ENCODE peak calls at places on chromosomes 1 and 21, in four cellular contexts. One of them, this sample, is unnamed.

GRCh38 chr1:171195781-171196180 is 10.7 kb downstream of the FMO2 start:
- DNase-seq in A549: no peak
- DNase-seq in bronchial epithelial cell: no peak
- DNase-seq in heart right ventricle: no peak
- DNase-seq in this sample: no peak

GRCh38 chr1:230114245-230114651 is 47.2 kb downstream of the GALNT2 start:
- DNase-seq in A549: no peak
- DNase-seq in bronchial epithelial cell: no peak
- DNase-seq in heart right ventricle: no peak
- DNase-seq in this sample: no peak

GRCh38 chr1:234918216-234918841 is 210.3 kb downstream of the TOMM20 start:
- DNase-seq in A549: no peak
- DNase-seq in bronchial epithelial cell: no peak
- DNase-seq in heart right ventricle: peak; percentile 72
- DNase-seq in this sample: peak; percentile 82

GRCh38 chr1:180029524-180030130 is 75.0 kb downstream of the CEP350 start:
- DNase-seq in A549: no peak
- DNase-seq in bronchial epithelial cell: no peak
- DNase-seq in heart right ventricle: no peak
- DNase-seq in this sample: no peak

GRCh38 chr1:39144943-39145650 is 59.4 kb upstream of the MACF1 start:
- DNase-seq in A549: no peak
- DNase-seq in bronchial epithelial cell: no peak
- DNase-seq in heart right ventricle: no peak
- DNase-seq in this sample: no peak

GRCh38 chr1:2945821-2946231 is 75.4 kb upstream of the ACTRT2 start:
- DNase-seq in A549: no peak
- DNase-seq in bronchial epithelial cell: no peak
- DNase-seq in heart right ventricle: no peak
- DNase-seq in this sample: no peak

GRCh38 chr21:45880097-45881068 is 101.2 kb upstream of the COL6A1 start:
- DNase-seq in A549: peak; percentile 68
- DNase-seq in bronchial epithelial cell: peak; percentile 44
- DNase-seq in heart right ventricle: peak; percentile 44
- DNase-seq in this sample: peak; percentile 66

GRCh38 chr1:218299416-218299815 is 14.3 kb downstream of the RRP15 start:
- DNase-seq in A549: peak; percentile 62
- DNase-seq in bronchial epithelial cell: peak; percentile 60
- DNase-seq in heart right ventricle: no peak
- DNase-seq in this sample: peak; percentile 54

GRCh38 chr1:205939690-205940330 is 3.4 kb downstream of the SLC26A9 start:
- DNase-seq in A549: peak; percentile 58
- DNase-seq in bronchial epithelial cell: peak; percentile 43
- DNase-seq in heart right ventricle: no peak
- DNase-seq in this sample: no peak

GRCh38 chr1:9615316-9616063 is 26.8 kb downstream of the TMEM201 start:
- DNase-seq in A549: peak; percentile 65
- DNase-seq in bronchial epithelial cell: peak; percentile 46
- DNase-seq in heart right ventricle: no peak
- DNase-seq in this sample: no peak

GRCh38 chr1:152034654-152035405 is 2.0 kb downstream of the S100A11 start:
- DNase-seq in A549: peak; percentile 86
- DNase-seq in bronchial epithelial cell: peak; percentile 79
- DNase-seq in heart right ventricle: peak; percentile 48
- DNase-seq in this sample: no peak

GRCh38 chr1:51410568-51411460 is 80.5 kb upstream of the TTC39A start:
- DNase-seq in A549: no peak
- DNase-seq in bronchial epithelial cell: no peak
- DNase-seq in heart right ventricle: no peak
- DNase-seq in this sample: no peak

GRCh38 chr1:14345925-14346550 is 252.4 kb upstream of the KAZN start:
- DNase-seq in A549: no peak
- DNase-seq in bronchial epithelial cell: no peak
- DNase-seq in heart right ventricle: no peak
- DNase-seq in this sample: no peak

GRCh38 chr1:97092824-97093223 is 371.2 kb downstream of the PTBP2 start:
- DNase-seq in A549: no peak
- DNase-seq in bronchial epithelial cell: no peak
- DNase-seq in heart right ventricle: no peak
- DNase-seq in this sample: no peak

GRCh38 chr1:94983343-94983742 is 56.4 kb upstream of the CNN3 start:
- DNase-seq in A549: peak; percentile 18
- DNase-seq in bronchial epithelial cell: peak; percentile 82
- DNase-seq in heart right ventricle: peak; percentile 19
- DNase-seq in this sample: no peak

GRCh38 chr1:58885998-58886397 is 102.2 kb upstream of the JUN start:
- DNase-seq in A549: no peak
- DNase-seq in bronchial epithelial cell: no peak
- DNase-seq in heart right ventricle: no peak
- DNase-seq in this sample: peak; percentile 57

GRCh38 chr1:162218975-162219374 is 149.5 kb downstream of the NOS1AP start:
- DNase-seq in A549: no peak
- DNase-seq in bronchial epithelial cell: peak; percentile 33
- DNase-seq in heart right ventricle: no peak
- DNase-seq in this sample: no peak

GRCh38 chr1:206117151-206117948 is at the start of gene AVPR1B:
- DNase-seq in A549: peak; percentile 10
- DNase-seq in bronchial epithelial cell: peak; percentile 13
- DNase-seq in heart right ventricle: peak; percentile 36
- DNase-seq in this sample: no peak

GRCh38 chr1:206794294-206794908 is 22.1 kb upstream of the IL10 start:
- DNase-seq in A549: no peak
- DNase-seq in bronchial epithelial cell: no peak
- DNase-seq in heart right ventricle: no peak
- DNase-seq in this sample: no peak

GRCh38 chr1:16625497-16626408 is 12.4 kb upstream of the NBPF1 start:
- DNase-seq in A549: no peak
- DNase-seq in bronchial epithelial cell: no peak
- DNase-seq in heart right ventricle: no peak
- DNase-seq in this sample: no peak

GRCh38 chr1:39671433-39671792 is 494 bp downstream of the NT5C1A start:
- DNase-seq in A549: no peak
- DNase-seq in bronchial epithelial cell: no peak
- DNase-seq in heart right ventricle: peak; percentile 77
- DNase-seq in this sample: no peak

GRCh38 chr1:227428803-227429202 is 110.5 kb upstream of the CDC42BPA start:
- DNase-seq in A549: peak; percentile 94
- DNase-seq in bronchial epithelial cell: no peak
- DNase-seq in heart right ventricle: peak; percentile 62
- DNase-seq in this sample: no peak

GRCh38 chr1:36838866-36839265 is 195.4 kb downstream of the GRIK3 start:
- DNase-seq in A549: no peak
- DNase-seq in bronchial epithelial cell: no peak
- DNase-seq in heart right ventricle: no peak
- DNase-seq in this sample: no peak

GRCh38 chr1:8473892-8474300 is 156.0 kb downstream of the SLC45A1 start:
- DNase-seq in A549: no peak
- DNase-seq in bronchial epithelial cell: no peak
- DNase-seq in heart right ventricle: no peak
- DNase-seq in this sample: no peak

GRCh38 chr1:155871390-155871789 is 12.0 kb downstream of the SYT11 start:
- DNase-seq in A549: no peak
- DNase-seq in bronchial epithelial cell: no peak
- DNase-seq in heart right ventricle: peak; percentile 55
- DNase-seq in this sample: no peak

GRCh38 chr1:150548632-150549495 is at the start of gene ADAMTSL4:
- DNase-seq in A549: peak; percentile 80
- DNase-seq in bronchial epithelial cell: peak; percentile 48
- DNase-seq in heart right ventricle: no peak
- DNase-seq in this sample: no peak

GRCh38 chr1:25246600-25247023 is 642 bp downstream of the RSRP1 start:
- DNase-seq in A549: no peak
- DNase-seq in bronchial epithelial cell: no peak
- DNase-seq in heart right ventricle: peak; percentile 27
- DNase-seq in this sample: no peak

GRCh38 chr1:203945030-203945429 is 83.6 kb downstream of the SNRPE start:
- DNase-seq in A549: no peak
- DNase-seq in bronchial epithelial cell: no peak
- DNase-seq in heart right ventricle: no peak
- DNase-seq in this sample: no peak

GRCh38 chr1:183024352-183025337 is 1.4 kb downstream of the LAMC1 start:
- DNase-seq in A549: no peak
- DNase-seq in bronchial epithelial cell: peak; percentile 35
- DNase-seq in heart right ventricle: no peak
- DNase-seq in this sample: no peak

GRCh38 chr1:19877821-19878636 is 4.2 kb upstream of the OTUD3 start:
- DNase-seq in A549: no peak
- DNase-seq in bronchial epithelial cell: peak; percentile 78
- DNase-seq in heart right ventricle: no peak
- DNase-seq in this sample: no peak

GRCh38 chr1:62131093-62131725 is 63.4 kb upstream of the L1TD1 start:
- DNase-seq in A549: peak; percentile 65
- DNase-seq in bronchial epithelial cell: peak; percentile 47
- DNase-seq in heart right ventricle: peak; percentile 36
- DNase-seq in this sample: peak; percentile 60

GRCh38 chr1:242129103-242129502 is 130.2 kb upstream of the MAP1LC3C start:
- DNase-seq in A549: peak; percentile 40
- DNase-seq in bronchial epithelial cell: peak; percentile 17
- DNase-seq in heart right ventricle: no peak
- DNase-seq in this sample: no peak

GRCh38 chr1:15833842-15834405 is 13.6 kb upstream of the SPEN start:
- DNase-seq in A549: no peak
- DNase-seq in bronchial epithelial cell: no peak
- DNase-seq in heart right ventricle: no peak
- DNase-seq in this sample: no peak

GRCh38 chr21:25506887-25507286 is 100.4 kb downstream of the MRPL39 start:
- DNase-seq in A549: peak; percentile 7
- DNase-seq in bronchial epithelial cell: peak; percentile 77
- DNase-seq in heart right ventricle: no peak
- DNase-seq in this sample: no peak

GRCh38 chr1:214590696-214591095 is 12.3 kb upstream of the CENPF start:
- DNase-seq in A549: no peak
- DNase-seq in bronchial epithelial cell: no peak
- DNase-seq in heart right ventricle: no peak
- DNase-seq in this sample: no peak
- TF ChIP-seq CTCF in A549: no peak
- TF ChIP-seq CTCF in bronchial epithelial cell: no peak
- TF ChIP-seq CTCF in heart right ventricle: no peak
- TF ChIP-seq CTCF in this sample: no peak

DNA sequence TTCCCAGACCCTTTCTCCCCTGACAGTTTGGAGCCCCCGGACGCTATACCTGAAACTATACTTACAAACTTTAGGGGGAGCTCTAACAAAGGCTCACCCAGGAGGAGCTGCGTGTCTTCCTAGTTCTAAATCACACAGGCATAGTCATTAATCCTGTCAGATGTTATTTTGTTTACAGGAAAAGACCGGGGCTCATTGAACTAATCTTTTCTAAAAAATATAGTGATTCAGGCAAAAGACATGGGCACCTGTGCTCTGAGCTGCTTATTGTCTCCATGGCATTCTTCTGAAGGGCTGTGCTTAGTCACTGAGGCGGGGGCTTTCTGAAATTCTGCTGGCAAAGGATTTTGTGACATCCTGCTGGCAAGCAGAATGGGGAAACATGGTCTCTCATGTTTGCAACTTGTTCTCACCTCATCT is 1577.0 kb downstream of the NCAM2 start:
- DNase-seq in A549: no peak
- DNase-seq in bronchial epithelial cell: no peak
- DNase-seq in heart right ventricle: no peak
- DNase-seq in this sample: no peak
- H3K4me3 ChIP-seq in A549: no peak overlapping the region
- H3K4me3 ChIP-seq in bronchial epithelial cell: no peak overlapping the region
- H3K4me3 ChIP-seq in heart right ventricle: no peak overlapping the region
- H3K4me3 ChIP-seq in this sample: no peak overlapping the region

GRCh38 chr21:41411449-41412089 is 14.5 kb upstream of the MX1 start:
- DNase-seq in A549: peak; percentile 15
- DNase-seq in bronchial epithelial cell: peak; percentile 28
- DNase-seq in heart right ventricle: no peak
- DNase-seq in this sample: no peak
- TF ChIP-seq CTCF in A549: no peak
- TF ChIP-seq CTCF in bronchial epithelial cell: peak; percentile 35
- TF ChIP-seq CTCF in heart right ventricle: no peak
- TF ChIP-seq CTCF in this sample: peak; percentile 24

DNA sequence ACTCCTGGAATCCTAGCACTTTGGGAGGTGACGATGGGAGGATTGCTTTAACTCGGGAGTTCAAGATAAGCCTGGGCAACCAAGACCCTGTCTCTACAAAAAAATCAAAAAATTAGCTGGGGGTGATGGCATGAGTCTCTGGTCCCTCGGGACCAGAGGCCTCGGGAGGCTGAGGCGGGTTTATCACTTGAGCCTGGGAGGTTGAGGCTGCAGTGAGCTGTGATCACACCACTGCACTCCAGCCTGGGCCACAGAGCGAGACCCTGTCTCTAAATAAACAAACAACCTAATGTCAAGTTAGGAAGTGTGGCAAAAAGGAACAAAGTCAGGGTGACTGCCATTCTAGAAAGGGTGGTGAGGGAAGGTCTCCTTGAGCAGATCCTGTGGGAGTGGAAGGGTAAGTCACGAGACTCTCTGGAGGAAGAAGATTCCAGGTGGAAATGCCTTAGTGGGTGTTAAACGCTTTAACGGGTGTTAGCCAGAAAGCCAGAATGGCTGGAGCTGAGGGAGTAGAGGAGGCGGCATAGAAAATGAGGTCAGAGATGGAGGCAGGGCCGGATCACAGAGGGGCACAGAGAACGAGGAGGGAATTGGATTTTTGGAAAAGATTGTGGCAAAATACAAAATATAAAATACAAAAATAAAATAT is 62.2 kb upstream of the ATP5PO start:
- DNase-seq in A549: no peak
- DNase-seq in bronchial epithelial cell: no peak
- DNase-seq in heart right ventricle: no peak
- DNase-seq in this sample: no peak
- H3K4me3 ChIP-seq in A549: no peak overlapping the region
- H3K4me3 ChIP-seq in bronchial epithelial cell: no peak overlapping the region
- H3K4me3 ChIP-seq in heart right ventricle: no peak overlapping the region
- H3K4me3 ChIP-seq in this sample: no peak overlapping the region

GRCh38 chr1:17998889-17999288 is 108.7 kb upstream of the IGSF21 start:
- DNase-seq in A549: peak; percentile 31
- DNase-seq in bronchial epithelial cell: no peak
- DNase-seq in heart right ventricle: no peak
- DNase-seq in this sample: no peak
- TF ChIP-seq CTCF in A549: peak; percentile 22
- TF ChIP-seq CTCF in bronchial epithelial cell: no peak
- TF ChIP-seq CTCF in heart right ventricle: no peak
- TF ChIP-seq CTCF in this sample: no peak

DNA sequence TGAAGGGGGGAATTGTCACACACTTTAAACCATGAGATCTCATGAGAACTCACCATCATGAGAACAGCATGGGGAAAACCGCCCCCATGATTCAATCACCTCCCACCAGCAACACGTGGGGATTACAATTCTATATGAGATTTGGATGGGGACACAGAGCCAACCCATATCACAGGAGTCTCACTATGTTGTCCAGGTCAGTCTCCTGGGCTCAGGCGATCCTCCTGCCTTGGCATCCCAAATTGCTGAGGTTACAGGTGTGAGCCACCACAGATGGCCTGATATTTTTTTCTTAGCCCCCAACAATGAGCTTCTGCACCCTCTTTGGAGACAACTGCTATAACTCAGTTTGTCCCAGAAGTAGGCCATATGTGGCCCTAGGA is 22.5 kb upstream of the MORC3 start:
- DNase-seq in A549: no peak
- DNase-seq in bronchial epithelial cell: no peak
- DNase-seq in heart right ventricle: no peak
- DNase-seq in this sample: no peak
- H3K4me3 ChIP-seq in A549: no peak overlapping the region
- H3K4me3 ChIP-seq in bronchial epithelial cell: no peak overlapping the region
- H3K4me3 ChIP-seq in heart right ventricle: no peak overlapping the region
- H3K4me3 ChIP-seq in this sample: no peak overlapping the region

GRCh38 chr1:31764307-31765040 is at the start of gene ADGRB2:
- DNase-seq in A549: peak; percentile 35
- DNase-seq in bronchial epithelial cell: no peak
- DNase-seq in heart right ventricle: no peak
- DNase-seq in this sample: no peak
- TF ChIP-seq CTCF in A549: peak; percentile 29
- TF ChIP-seq CTCF in bronchial epithelial cell: no peak
- TF ChIP-seq CTCF in heart right ventricle: no peak
- TF ChIP-seq CTCF in this sample: no peak